ENCODE peak calls at places on chromosomes 5 and 9, in five cellular contexts. One of them, this sample, is unnamed.

GRCh38 chr5:171269717-171270116 is 39.3 kb upstream of the TLX3 start:
- DNase-seq in cardiac muscle cell: peak; percentile 60
- DNase-seq in A549: no peak
- DNase-seq in right atrium auricular region: no peak
- DNase-seq in OCI-LY7: no peak
- DNase-seq in this sample: no peak

GRCh38 chr5:126003309-126003708 is 419.9 kb upstream of the GRAMD2B start:
- DNase-seq in cardiac muscle cell: peak; percentile 94
- DNase-seq in A549: no peak
- DNase-seq in right atrium auricular region: no peak
- DNase-seq in OCI-LY7: no peak
- DNase-seq in this sample: peak; percentile 40

GRCh38 chr9:70539526-70539925 is 125.1 kb upstream of the KLF9 start:
- DNase-seq in cardiac muscle cell: no peak
- DNase-seq in A549: no peak
- DNase-seq in right atrium auricular region: no peak
- DNase-seq in OCI-LY7: no peak
- DNase-seq in this sample: no peak

GRCh38 chr5:2779459-2779858 is 28.0 kb upstream of the IRX2 start:
- DNase-seq in cardiac muscle cell: no peak
- DNase-seq in A549: no peak
- DNase-seq in right atrium auricular region: no peak
- DNase-seq in OCI-LY7: no peak
- DNase-seq in this sample: no peak

GRCh38 chr5:138632900-138633489 is 57.8 kb upstream of the HSPA9 start:
- DNase-seq in cardiac muscle cell: peak; percentile 96
- DNase-seq in A549: peak; percentile 66
- DNase-seq in right atrium auricular region: peak; percentile 81
- DNase-seq in OCI-LY7: peak; percentile 12
- DNase-seq in this sample: peak; percentile 59

GRCh38 chr9:91758491-91758981 is 191.5 kb downstream of the ROR2 start:
- DNase-seq in cardiac muscle cell: peak; percentile 74
- DNase-seq in A549: peak; percentile 57
- DNase-seq in right atrium auricular region: no peak
- DNase-seq in OCI-LY7: peak; percentile 40
- DNase-seq in this sample: no peak

GRCh38 chr9:72986522-72987116 is 33.8 kb upstream of the ALDH1A1 start:
- DNase-seq in cardiac muscle cell: no peak
- DNase-seq in A549: no peak
- DNase-seq in right atrium auricular region: no peak
- DNase-seq in OCI-LY7: no peak
- DNase-seq in this sample: no peak

GRCh38 chr5:122030251-122030650 is 47.8 kb downstream of the LOX start:
- DNase-seq in cardiac muscle cell: no peak
- DNase-seq in A549: no peak
- DNase-seq in right atrium auricular region: no peak
- DNase-seq in OCI-LY7: no peak
- DNase-seq in this sample: no peak

GRCh38 chr5:178674334-178674733 is 47.5 kb upstream of the CLK4 start:
- DNase-seq in cardiac muscle cell: peak; percentile 8
- DNase-seq in A549: no peak
- DNase-seq in right atrium auricular region: no peak
- DNase-seq in OCI-LY7: no peak
- DNase-seq in this sample: no peak

GRCh38 chr5:134073404-134073803 is 41.1 kb upstream of the TCF7 start:
- DNase-seq in cardiac muscle cell: no peak
- DNase-seq in A549: no peak
- DNase-seq in right atrium auricular region: no peak
- DNase-seq in OCI-LY7: no peak
- DNase-seq in this sample: no peak

DNA sequence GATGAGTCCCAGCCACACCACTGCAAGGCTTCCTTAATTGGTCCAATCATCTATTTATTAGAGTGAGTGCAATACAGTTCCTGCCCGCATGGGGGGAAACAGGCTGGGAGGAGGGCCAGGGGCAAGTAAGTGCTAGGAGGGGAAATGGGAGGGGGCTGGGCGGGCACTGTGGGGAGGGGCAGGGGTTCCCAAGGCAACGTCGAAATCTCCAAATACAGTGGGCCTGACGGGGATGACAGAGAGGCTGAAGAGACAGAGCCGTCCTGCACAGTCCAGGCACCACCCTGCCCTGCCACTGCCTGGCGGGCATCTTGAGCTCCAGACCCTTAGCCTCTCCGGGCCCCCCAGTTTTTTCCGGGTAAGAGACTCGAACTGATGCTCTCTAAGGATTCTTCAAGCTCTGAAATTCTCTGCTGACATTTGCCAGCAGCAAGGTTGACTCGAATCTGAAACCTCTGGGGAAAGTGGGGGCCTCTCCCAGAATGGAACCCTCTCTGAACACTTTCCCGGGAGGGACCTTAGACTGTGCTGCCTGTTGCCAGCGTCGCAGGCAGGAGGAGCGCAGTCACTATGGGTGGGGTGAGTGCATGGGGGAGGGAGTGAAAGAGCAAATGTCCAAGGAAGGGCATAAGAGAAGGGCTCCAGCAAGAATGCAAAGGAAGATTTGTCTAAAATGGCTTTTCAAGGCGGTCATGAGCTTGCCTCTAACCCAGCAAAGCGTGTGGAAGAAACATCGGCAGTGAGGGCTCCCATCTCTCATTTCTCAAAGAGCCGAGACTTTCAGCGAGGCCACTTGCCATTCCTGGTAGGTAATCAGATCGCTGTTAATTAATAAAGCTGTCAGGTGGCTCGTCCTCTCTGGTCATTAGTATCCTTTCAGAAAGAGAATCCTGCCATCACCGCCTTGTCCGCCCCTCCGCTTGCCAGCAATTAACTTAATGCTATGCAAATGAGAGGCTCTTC is 98.9 kb downstream of the GTF3C4 start:
- DNase-seq in cardiac muscle cell: peak; percentile 82
- DNase-seq in A549: peak; percentile 49
- DNase-seq in right atrium auricular region: peak; percentile 70
- DNase-seq in OCI-LY7: peak; percentile 73
- DNase-seq in this sample: peak; percentile 51
- TF ChIP-seq CTCF in cardiac muscle cell: peak; percentile 47
- TF ChIP-seq CTCF in A549: peak; percentile 19
- TF ChIP-seq CTCF in right atrium auricular region: peak; percentile 42
- TF ChIP-seq CTCF in OCI-LY7: peak; percentile 67
- TF ChIP-seq CTCF in this sample: no peak

DNA sequence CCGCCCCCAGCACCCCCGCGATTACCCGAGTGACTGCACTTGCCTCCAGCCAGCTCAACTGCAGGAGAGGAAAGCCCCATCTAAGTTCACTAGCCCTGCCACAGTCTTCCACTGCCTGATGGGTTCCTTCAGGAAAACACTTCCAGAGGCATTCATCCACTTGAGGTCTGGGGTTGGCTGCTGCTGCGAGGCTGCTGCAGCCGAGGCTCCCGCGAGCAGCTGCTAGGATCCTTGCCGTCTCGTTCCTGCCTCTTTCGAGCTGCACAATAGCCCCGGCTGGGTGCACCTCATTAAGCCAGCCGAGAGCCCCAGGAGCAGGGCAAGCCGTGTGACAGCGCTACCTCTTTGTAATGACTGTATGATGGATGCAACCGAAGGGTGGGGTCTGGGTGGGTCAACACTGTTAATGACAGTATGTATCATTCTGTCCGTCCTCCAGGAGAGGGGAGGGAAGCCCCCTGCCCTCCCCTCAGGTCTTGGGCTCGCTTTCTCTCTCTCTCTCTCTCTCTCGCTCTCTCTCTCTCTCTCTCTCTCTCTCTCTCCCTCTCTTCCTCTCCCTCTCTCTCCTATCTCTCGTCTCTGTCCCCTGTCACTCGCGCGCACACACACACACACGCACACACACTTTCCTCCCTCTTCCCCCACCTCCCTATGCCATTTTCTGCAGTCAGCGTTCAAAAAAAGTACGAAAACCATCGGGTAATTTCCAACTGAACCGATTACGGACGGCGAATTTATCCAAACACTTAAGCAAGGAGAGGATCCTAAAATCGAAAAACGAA is 24.4 kb upstream of the ELAVL2 start:
- DNase-seq in cardiac muscle cell: no peak
- DNase-seq in A549: no peak
- DNase-seq in right atrium auricular region: no peak
- DNase-seq in OCI-LY7: no peak
- DNase-seq in this sample: no peak
- H3K4me3 ChIP-seq in cardiac muscle cell: peak overlapping the region; percentile 54
- H3K4me3 ChIP-seq in A549: peak overlapping the region; percentile 43
- H3K4me3 ChIP-seq in right atrium auricular region: peak overlapping the region; percentile 3
- H3K4me3 ChIP-seq in OCI-LY7: no peak overlapping the region
- H3K4me3 ChIP-seq in this sample: peak overlapping the region; percentile 25

GRCh38 chr5:36666986-36667385 is 60.6 kb downstream of the SLC1A3 start:
- DNase-seq in cardiac muscle cell: no peak
- DNase-seq in A549: no peak
- DNase-seq in right atrium auricular region: no peak
- DNase-seq in OCI-LY7: no peak
- DNase-seq in this sample: no peak

GRCh38 chr5:36662291-36662851 is 56.0 kb downstream of the SLC1A3 start:
- DNase-seq in cardiac muscle cell: no peak
- DNase-seq in A549: no peak
- DNase-seq in right atrium auricular region: no peak
- DNase-seq in OCI-LY7: no peak
- DNase-seq in this sample: no peak

GRCh38 chr5:36666304-36666703 is 59.9 kb downstream of the SLC1A3 start:
- DNase-seq in cardiac muscle cell: no peak
- DNase-seq in A549: no peak
- DNase-seq in right atrium auricular region: no peak
- DNase-seq in OCI-LY7: no peak
- DNase-seq in this sample: no peak

GRCh38 chr5:36665638-36666037 is 59.2 kb downstream of the SLC1A3 start:
- DNase-seq in cardiac muscle cell: no peak
- DNase-seq in A549: no peak
- DNase-seq in right atrium auricular region: no peak
- DNase-seq in OCI-LY7: no peak
- DNase-seq in this sample: no peak

DNA sequence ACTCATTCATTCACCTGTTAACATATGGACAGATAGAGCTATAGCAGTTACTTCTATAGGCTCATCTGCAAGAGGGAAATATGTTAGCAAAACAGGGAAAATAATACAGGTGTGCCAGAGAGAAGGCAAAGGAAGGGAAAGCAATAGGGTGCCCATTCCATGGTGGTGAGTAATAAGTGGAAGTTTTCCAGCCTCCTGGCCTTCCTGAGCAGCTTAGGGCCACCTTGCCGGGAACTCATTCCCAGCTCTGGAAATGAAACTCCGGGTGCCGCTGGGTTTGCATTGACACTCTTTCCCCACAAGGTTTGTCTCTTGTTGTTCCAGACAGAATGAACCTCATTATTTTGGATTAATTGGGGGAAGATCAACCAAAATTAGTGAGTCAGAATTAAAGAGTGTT is 58.4 kb downstream of the SLC1A3 start:
- DNase-seq in cardiac muscle cell: no peak
- DNase-seq in A549: no peak
- DNase-seq in right atrium auricular region: no peak
- DNase-seq in OCI-LY7: no peak
- DNase-seq in this sample: no peak
- H3K4me1 ChIP-seq in cardiac muscle cell: no peaks in the 10 kb centered on the region
- H3K4me1 ChIP-seq in A549: no peaks in the 10 kb centered on the region
- H3K4me1 ChIP-seq in right atrium auricular region: peaks cover 7% of the 10 kb centered on the region
- H3K4me1 ChIP-seq in OCI-LY7: no peaks in the 10 kb centered on the region
- H3K4me1 ChIP-seq in this sample: peaks cover 18% of the 10 kb centered on the region

GRCh38 chr9:4762889-4763521 is 22.0 kb upstream of the AK3 start:
- DNase-seq in cardiac muscle cell: peak; percentile 49
- DNase-seq in A549: no peak
- DNase-seq in right atrium auricular region: peak; percentile 63
- DNase-seq in OCI-LY7: no peak
- DNase-seq in this sample: peak; percentile 56
- TF ChIP-seq CTCF in cardiac muscle cell: no peak
- TF ChIP-seq CTCF in A549: no peak
- TF ChIP-seq CTCF in right atrium auricular region: no peak
- TF ChIP-seq CTCF in OCI-LY7: no peak
- TF ChIP-seq CTCF in this sample: no peak

DNA sequence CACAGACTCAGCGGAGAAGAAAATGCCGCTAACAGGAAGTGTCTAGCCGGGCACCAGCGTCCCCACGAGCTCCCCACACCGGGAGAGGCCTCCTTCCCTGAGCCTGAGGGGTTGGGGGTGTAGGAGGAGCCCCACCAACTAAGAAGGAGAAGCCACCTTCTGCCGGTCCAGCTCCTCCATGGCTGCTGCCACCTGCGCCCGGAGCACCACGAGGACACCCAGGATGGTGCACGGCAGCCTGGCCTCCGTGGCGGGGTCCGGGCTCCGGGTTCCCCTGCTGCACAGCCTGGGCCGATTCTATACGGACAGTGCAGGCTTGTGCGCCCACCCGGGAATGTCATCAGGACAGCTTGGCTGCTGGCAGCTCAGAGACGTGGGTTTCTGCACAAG is 297 bp downstream of the LCN8 start:
- DNase-seq in cardiac muscle cell: no peak
- DNase-seq in A549: no peak
- DNase-seq in right atrium auricular region: no peak
- DNase-seq in OCI-LY7: no peak
- DNase-seq in this sample: peak; percentile 58
- H3K4me3 ChIP-seq in cardiac muscle cell: no peak overlapping the region
- H3K4me3 ChIP-seq in A549: no peak overlapping the region
- H3K4me3 ChIP-seq in right atrium auricular region: no peak overlapping the region
- H3K4me3 ChIP-seq in OCI-LY7: no peak overlapping the region
- H3K4me3 ChIP-seq in this sample: no peak overlapping the region

GRCh38 chr9:134063088-134063875 is 4.5 kb downstream of the BRD3 start:
- DNase-seq in cardiac muscle cell: no peak
- DNase-seq in A549: no peak
- DNase-seq in right atrium auricular region: no peak
- DNase-seq in OCI-LY7: no peak
- DNase-seq in this sample: no peak
- H3K4me1 ChIP-seq in cardiac muscle cell: peaks cover 25% of the 10 kb centered on the region
- H3K4me1 ChIP-seq in A549: peaks cover 14% of the 10 kb centered on the region
- H3K4me1 ChIP-seq in right atrium auricular region: peaks cover 87% of the 10 kb centered on the region
- H3K4me1 ChIP-seq in OCI-LY7: peaks cover 31% of the 10 kb centered on the region
- H3K4me1 ChIP-seq in this sample: peaks cover 56% of the 10 kb centered on the region